ENCODE peak calls at places on chromosomes 4 and X, in seven cellular contexts. Y, I, H, P, K, U and C are unnamed samples.

GRCh38 chr4:154417358-154417673 is 74.3 kb downstream of the DCHS2 start:
- DNase-seq in H (no peak), Y (no peak), P (peak), K (no peak), U (no peak), I (no peak), C (no peak)

GRCh38 chr4:87270144-87270543 is 49.7 kb upstream of the KLHL8 start:
- DNase-seq in I (peak), Y (no peak), K (peak), U (peak), H (no peak), P (peak), C (peak)

GRCh38 chr4:158938462-158939044 is 164.3 kb upstream of the RAPGEF2 start:
- DNase-seq in P (no peak), U (no peak), H (no peak), K (peak), Y (no peak), I (peak), C (no peak)

GRCh38 chrX:13699183-13699826 is 10.4 kb downstream of the RAB9A start:
- DNase-seq in K (peak), I (no peak), U (no peak), Y (peak), H (no peak), P (peak), C (peak)

GRCh38 chr4:6076391-6076790 is 58.2 kb upstream of the C4orf50 start:
- DNase-seq in U (no peak), P (no peak), H (no peak), Y (no peak), K (no peak), I (no peak), C (no peak)

GRCh38 chr4:27176400-27176799 is 315.8 kb downstream of the STIM2 start:
- DNase-seq in I (peak), P (peak), H (no peak), Y (no peak), U (no peak), K (peak), C (no peak)

GRCh38 chr4:1279253-1279652 is 10.4 kb upstream of the MAEA start:
- DNase-seq in P (no peak), U (no peak), K (no peak), Y (no peak), H (no peak), I (no peak), C (no peak)

GRCh38 chr4:4792516-4792915 is 66.9 kb upstream of the MSX1 start:
- DNase-seq in H (no peak), Y (no peak), K (peak), U (no peak), I (peak), P (no peak), C (no peak)

GRCh38 chr4:25307596-25307995 is 5.0 kb upstream of the ZCCHC4 start:
- DNase-seq in P (no peak), I (no peak), U (no peak), H (no peak), Y (no peak), K (peak), C (no peak)

GRCh38 chrX:101257448-101258259 is 33.5 kb downstream of the TAF7L start:
- DNase-seq in H (no peak), K (peak), U (no peak), Y (no peak), P (no peak), I (no peak), C (no peak)

GRCh38 chr4:75634281-75634680 is 4.0 kb upstream of the CDKL2 start:
- DNase-seq in I (no peak), P (no peak), Y (no peak), K (peak), U (no peak), H (no peak), C (no peak)

GRCh38 chr4:72857216-72857615 is 212.3 kb downstream of the COX18 start:
- DNase-seq in I (no peak), Y (no peak), K (peak), P (no peak), H (no peak), U (no peak), C (no peak)

GRCh38 chr4:16289872-16290554 is 63.7 kb upstream of the TAPT1 start:
- DNase-seq in Y (peak), I (peak), H (no peak), P (peak), K (peak), U (peak), C (peak)

GRCh38 chr4:142598132-142598531 is 248.0 kb downstream of the INPP4B start:
- DNase-seq in U (no peak), K (no peak), P (no peak), Y (no peak), H (no peak), I (no peak), C (no peak)

GRCh38 chr4:18022572-18023039 is 1.1 kb upstream of the LCORL start:
- DNase-seq in Y (no peak), U (peak), H (no peak), I (peak), K (no peak), P (peak), C (no peak)

GRCh38 chr4:173235050-173235449 is 66.4 kb downstream of the GALNT7 start:
- DNase-seq in K (no peak), U (no peak), Y (no peak), P (no peak), I (no peak), H (no peak), C (no peak)

GRCh38 chr4:151921371-151921770 is 160.6 kb upstream of the GATB start:
- DNase-seq in K (peak), U (no peak), I (no peak), Y (no peak), H (no peak), P (no peak), C (no peak)

GRCh38 chr4:154425514-154425913 is 66.1 kb downstream of the DCHS2 start:
- DNase-seq in Y (no peak), P (no peak), I (no peak), U (no peak), K (no peak), H (no peak), C (no peak)

GRCh38 chrX:150363561-150364346 is 637 bp downstream of the MAMLD1 start:
- DNase-seq in K (peak), Y (no peak), I (peak), P (peak), U (no peak), H (peak), C (peak)